ENCODE peak calls at places on chromosomes 5 and 9, in nine cellular contexts. P, S, F, Q, N, T, Z, D and V are unnamed samples.

GRCh38 chr9:21789541-21790037 is 12.8 kb upstream of the MTAP start:
- DNase-seq in P (peak; percentile 96), S (peak; percentile 82), F (peak; percentile 93), Q (peak; percentile 57), N (peak; percentile 87), T (peak; percentile 32), Z (no peak), D (peak; percentile 93), V (peak; percentile 81)

GRCh38 chr5:157718529-157718928 is 12.7 kb upstream of the THG1L start:
- DNase-seq in P (peak; percentile 86), S (peak; percentile 73), F (peak; percentile 79), Q (peak; percentile 26), N (peak; percentile 47), T (no peak), Z (peak; percentile 58), D (peak; percentile 76), V (peak; percentile 57)

GRCh38 chr9:128120061-128120740 is 7.3 kb downstream of the PTGES2 start:
- DNase-seq in P (no peak), S (no peak), F (no peak), Q (no peak), N (no peak), T (no peak), Z (no peak), D (no peak), V (no peak)

GRCh38 chr5:170963521-170963920 is 101.7 kb downstream of the RANBP17 start:
- DNase-seq in P (no peak), S (no peak), F (no peak), Q (no peak), N (peak; percentile 33), T (no peak), Z (no peak), D (no peak), V (no peak)

GRCh38 chr5:73625314-73625904 is 587 bp upstream of the ARHGEF28 start:
- DNase-seq in P (peak; percentile 47), S (no peak), F (peak; percentile 27), Q (no peak), N (no peak), T (no peak), Z (no peak), D (peak; percentile 16), V (peak; percentile 34)

GRCh38 chr5:67969631-67970030 is 245.9 kb upstream of the PIK3R1 start:
- DNase-seq in P (no peak), S (no peak), F (no peak), Q (no peak), N (no peak), T (no peak), Z (no peak), D (no peak), V (no peak)

GRCh38 chr9:15856591-15856990 is 303.7 kb downstream of the CCDC171 start:
- DNase-seq in P (peak; percentile 68), S (peak; percentile 12), F (peak; percentile 39), Q (no peak), N (no peak), T (no peak), Z (no peak), D (peak; percentile 73), V (no peak)

GRCh38 chr5:55959208-55959607 is 35.6 kb downstream of the IL6ST start:
- DNase-seq in P (no peak), S (no peak), F (no peak), Q (no peak), N (no peak), T (no peak), Z (no peak), D (no peak), V (no peak)

GRCh38 chr5:40985501-40985900 is 76.2 kb downstream of the C7 start:
- DNase-seq in P (no peak), S (no peak), F (no peak), Q (no peak), N (no peak), T (no peak), Z (no peak), D (no peak), V (no peak)

GRCh38 chr5:170590537-170590936 is 86.7 kb downstream of the KCNIP1 start:
- DNase-seq in P (no peak), S (no peak), F (no peak), Q (no peak), N (no peak), T (no peak), Z (no peak), D (no peak), V (no peak)

GRCh38 chr9:108850293-108850897 is 5.4 kb downstream of the ACTL7B start:
- DNase-seq in P (peak; percentile 35), S (peak; percentile 37), F (peak; percentile 58), Q (no peak), N (peak; percentile 10), T (no peak), Z (peak; percentile 28), D (peak; percentile 32), V (no peak)

GRCh38 chr9:131951905-131952304 is 127.8 kb downstream of the MED27 start:
- DNase-seq in P (peak; percentile 70), S (no peak), F (peak; percentile 32), Q (no peak), N (no peak), T (no peak), Z (no peak), D (peak; percentile 64), V (no peak)

GRCh38 chr9:127608104-127608966 is 3.7 kb upstream of the STXBP1 start:
- DNase-seq in P (no peak), S (peak; percentile 44), F (peak; percentile 33), Q (peak; percentile 89), N (peak; percentile 97), T (peak; percentile 69), Z (peak; percentile 62), D (no peak), V (no peak)

GRCh38 chr5:139954462-139954861 is 88.6 kb downstream of the NRG2 start:
- DNase-seq in P (no peak), S (no peak), F (no peak), Q (no peak), N (no peak), T (no peak), Z (no peak), D (no peak), V (no peak)

GRCh38 chr5:91443761-91444467 is 60.8 kb upstream of the ARRDC3 start:
- DNase-seq in P (no peak), S (no peak), F (no peak), Q (no peak), N (no peak), T (no peak), Z (no peak), D (no peak), V (no peak)

GRCh38 chr5:5800801-5801761 is 378.6 kb downstream of the ICE1 start:
- DNase-seq in P (no peak), S (no peak), F (no peak), Q (no peak), N (no peak), T (no peak), Z (no peak), D (no peak), V (no peak)

GRCh38 chr5:66596791-66597757 is 881 bp downstream of the MAST4 start:
- DNase-seq in P (peak; percentile 9), S (no peak), F (peak; percentile 10), Q (peak; percentile 46), N (peak; percentile 53), T (peak; percentile 25), Z (peak; percentile 7), D (peak; percentile 13), V (no peak)

GRCh38 chr9:123796618-123797484 is 133.1 kb downstream of the DENND1A start:
- DNase-seq in P (no peak), S (no peak), F (no peak), Q (no peak), N (no peak), T (no peak), Z (no peak), D (no peak), V (no peak)

GRCh38 chr5:132439521-132440206 is 50.9 kb downstream of the IRF1 start:
- DNase-seq in P (peak; percentile 99), S (peak; percentile 89), F (peak; percentile 97), Q (no peak), N (no peak), T (no peak), Z (no peak), D (peak; percentile 95), V (no peak)

GRCh38 chr5:509632-510185 is 14.5 kb downstream of the SLC9A3 start:
- DNase-seq in P (no peak), S (no peak), F (no peak), Q (no peak), N (no peak), T (no peak), Z (no peak), D (no peak), V (no peak)

GRCh38 chr5:113612060-113612496 is 98.6 kb downstream of the YTHDC2 start:
- DNase-seq in P (peak; percentile 55), S (peak; percentile 34), F (peak; percentile 31), Q (no peak), N (peak; percentile 60), T (no peak), Z (peak; percentile 31), D (peak; percentile 42), V (peak; percentile 24)

GRCh38 chr9:137368431-137369110 is 54.4 kb downstream of the EXD3 start:
- DNase-seq in P (no peak), S (no peak), F (no peak), Q (no peak), N (no peak), T (no peak), Z (no peak), D (no peak), V (no peak)